ENCODE peak calls at places on chromosomes 16 and 17, in six cellular contexts. S is fibroblast of the aortic adventitia, W is body of pancreas, E is GM12865, N is BJ, B is dorsolateral prefrontal cortex. A is an unnamed sample.
A peak's percentile ranks its signal among the peaks of the same experiment; 100 is the strongest.

GRCh38 chr17:3803308-3803640 is 2.3 kb upstream of the ITGAE start:
- DNase-seq in B (no peak), E (no peak), S (no peak), N (no peak), W (no peak), A (no peak)

GRCh38 chr16:70687172-70687531 is 1.3 kb upstream of the MTSS2 start:
- DNase-seq in S (no peak), W (no peak), B (no peak), N (no peak), E (no peak), A (no peak)

GRCh38 chr16:68732741-68733399 is 4.2 kb upstream of the CDH1 start:
- DNase-seq in B (no peak), E (no peak), S (no peak), W (no peak), N (no peak), A (no peak)

GRCh38 chr16:79825002-79825401 is 224.5 kb upstream of the MAF start:
- DNase-seq in N (no peak), S (no peak), W (no peak), E (no peak), B (no peak), A (no peak)

GRCh38 chr17:46072998-46073397 is 73.9 kb downstream of the STH start:
- DNase-seq in S (peak; percentile 74), E (no peak), N (peak; percentile 49), B (no peak), W (no peak), A (no peak)

GRCh38 chr16:27230562-27230991 is 27.3 kb downstream of the KDM8 start:
- DNase-seq in S (no peak), E (no peak), W (no peak), N (no peak), B (no peak), A (no peak)

GRCh38 chr17:81390436-81391214 is 4.6 kb upstream of the BAHCC1 start:
- DNase-seq in B (no peak), W (no peak), N (no peak), S (no peak), E (no peak), A (no peak)

GRCh38 chr16:72877374-72878028 is 170.4 kb downstream of the ZFHX3 start:
- DNase-seq in N (peak; percentile 85), E (no peak), B (no peak), W (no peak), S (peak; percentile 31), A (peak; percentile 77)

GRCh38 chr17:41710472-41711090 is 1.6 kb upstream of the GAST start:
- DNase-seq in S (peak; percentile 74), N (no peak), E (no peak), W (peak; percentile 59), B (no peak), A (no peak)

GRCh38 chr16:78065344-78065743 is 34.1 kb upstream of the WWOX start:
- DNase-seq in N (no peak), W (no peak), E (no peak), S (no peak), B (no peak), A (no peak)

GRCh38 chr16:23182675-23183485 is at the start of gene SCNN1G:
- DNase-seq in B (no peak), W (no peak), S (no peak), E (peak; percentile 16), N (no peak), A (no peak)
- TF ChIP-seq CTCF in B (peak; percentile 58), W (no peak), S (no peak), E (no peak), N (no peak), A (no peak)

DNA sequence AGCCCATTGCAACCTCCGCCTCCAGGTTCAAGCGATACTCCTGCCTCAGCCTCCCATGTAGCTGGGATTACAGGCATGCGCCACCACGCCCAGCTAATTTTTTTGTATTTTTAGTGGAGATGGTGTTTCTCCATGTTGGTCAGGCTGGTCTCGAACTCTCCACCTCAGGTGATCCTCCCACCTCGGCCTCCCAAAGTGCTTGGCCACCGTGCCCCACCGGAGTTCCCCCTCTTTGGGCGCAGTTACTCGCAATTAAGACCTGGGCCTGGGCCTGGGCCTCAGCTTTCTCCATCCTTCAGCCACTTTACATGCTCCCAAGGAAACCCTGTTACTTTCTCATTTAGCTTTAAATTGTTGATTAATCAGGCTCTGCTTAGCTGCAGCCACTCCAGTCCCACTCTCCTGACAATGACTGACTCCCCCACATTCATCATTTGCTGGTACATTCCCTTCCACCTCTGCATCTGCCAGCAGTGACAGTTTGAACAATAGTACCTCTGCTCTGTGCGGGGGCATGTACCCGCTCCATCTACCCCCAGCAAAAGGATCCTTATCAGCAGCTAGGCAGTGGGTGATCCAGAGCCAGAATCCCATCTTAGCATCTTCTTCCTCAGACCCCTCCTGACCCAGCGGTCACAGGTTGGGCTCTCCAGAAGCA is 47.2 kb upstream of the SLC47A1 start:
- DNase-seq in S (no peak), B (no peak), W (no peak), E (no peak), N (no peak), A (no peak)
- H3K4me3 ChIP-seq in S (no peak overlapping the region), B (no peak overlapping the region), W (no peak overlapping the region), E (no peak overlapping the region), N (no peak overlapping the region), A (no peak overlapping the region)

DNA sequence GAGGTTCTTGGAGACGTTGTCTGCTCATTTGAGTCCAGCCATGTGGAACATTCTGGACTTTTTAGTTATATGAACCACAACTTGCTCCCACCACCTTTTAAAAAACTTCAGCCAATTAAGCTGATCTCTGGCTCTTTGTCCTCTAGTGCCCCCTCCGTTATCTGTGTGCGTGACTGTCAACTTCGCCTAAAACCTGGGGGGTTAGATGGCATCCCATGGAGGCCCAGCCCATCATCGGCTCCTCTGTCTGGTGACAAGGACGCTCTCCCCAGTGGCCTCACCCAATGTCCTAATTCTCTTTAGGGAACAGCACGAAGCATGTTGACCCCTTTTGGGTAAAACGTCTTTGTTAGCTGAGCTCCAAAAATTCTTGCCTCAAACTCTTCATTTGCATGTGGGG is 341.0 kb upstream of the TNRC6C start:
- DNase-seq in W (no peak), E (no peak), N (no peak), B (no peak), S (no peak), A (no peak)
- TF ChIP-seq CTCF in W (no peak), E (no peak), N (no peak), B (no peak), S (no peak), A (no peak)

GRCh38 chr16:4051591-4051990 is 64.7 kb downstream of the ADCY9 start:
- DNase-seq in N (no peak), W (no peak), B (no peak), E (no peak), S (no peak), A (no peak)

GRCh38 chr16:4052801-4053662 is 63.2 kb downstream of the ADCY9 start:
- DNase-seq in B (peak; percentile 51), W (peak; percentile 85), E (no peak), N (peak; percentile 64), S (peak; percentile 24), A (no peak)

GRCh38 chr16:4055748-4056147 is 60.5 kb downstream of the ADCY9 start:
- DNase-seq in W (no peak), S (no peak), E (no peak), B (no peak), N (no peak), A (no peak)

GRCh38 chr16:4052096-4052495 is 64.1 kb downstream of the ADCY9 start:
- DNase-seq in N (no peak), B (no peak), S (no peak), E (no peak), W (no peak), A (no peak)

DNA sequence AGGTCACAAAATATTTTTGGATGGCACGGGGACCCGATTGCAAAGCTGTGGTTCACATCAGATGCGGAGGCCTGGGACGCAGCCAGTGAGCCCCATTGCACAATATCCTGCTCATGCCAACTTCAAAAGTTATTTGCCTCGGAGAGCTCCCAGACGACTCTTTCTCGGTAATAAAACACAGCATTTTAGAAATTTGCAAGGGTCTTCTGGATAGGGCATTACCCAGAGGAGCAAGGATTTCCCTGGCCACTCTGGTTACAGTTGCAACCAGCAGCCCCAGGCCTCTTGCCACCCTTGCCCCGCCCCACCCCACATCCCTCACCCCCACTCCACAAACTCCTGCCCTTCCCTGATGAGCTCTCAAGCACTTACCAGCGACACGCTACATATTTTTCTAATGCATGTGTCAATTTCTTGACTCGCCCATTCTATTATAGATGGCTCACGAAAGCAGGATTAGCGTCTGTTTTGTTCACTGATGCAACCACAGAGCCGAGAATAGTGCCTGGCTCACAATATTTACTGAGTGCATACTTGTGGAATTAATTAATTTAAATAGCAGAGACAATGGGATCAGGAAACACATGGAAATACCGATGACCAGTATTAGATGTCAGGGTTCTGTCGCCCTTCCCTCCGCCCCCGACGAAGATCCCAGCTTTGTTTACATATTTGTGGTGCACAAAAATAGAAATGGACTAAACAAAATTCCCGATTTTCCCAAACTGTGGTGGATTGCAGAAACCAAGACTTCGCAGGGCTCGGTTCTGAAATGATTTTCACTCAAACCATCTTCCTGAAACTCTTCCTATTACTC is 62.4 kb downstream of the ADCY9 start:
- DNase-seq in N (peak; percentile 98), W (peak; percentile 78), S (peak; percentile 81), B (no peak), E (no peak), A (no peak)
- H3K4me3 ChIP-seq in N (peak overlapping the region; percentile 25), W (no peak overlapping the region), S (no peak overlapping the region), B (peak overlapping the region; percentile 28), E (no peak overlapping the region), A (no peak overlapping the region)

GRCh38 chr16:2016407-2016922 is 3.1 kb upstream of the NPW start:
- DNase-seq in E (no peak), S (no peak), N (no peak), B (no peak), W (no peak), A (no peak)
- TF ChIP-seq CTCF in E (peak; percentile 40), S (peak; percentile 47), N (peak; percentile 53), B (peak; percentile 30), W (no peak), A (peak; percentile 59)

DNA sequence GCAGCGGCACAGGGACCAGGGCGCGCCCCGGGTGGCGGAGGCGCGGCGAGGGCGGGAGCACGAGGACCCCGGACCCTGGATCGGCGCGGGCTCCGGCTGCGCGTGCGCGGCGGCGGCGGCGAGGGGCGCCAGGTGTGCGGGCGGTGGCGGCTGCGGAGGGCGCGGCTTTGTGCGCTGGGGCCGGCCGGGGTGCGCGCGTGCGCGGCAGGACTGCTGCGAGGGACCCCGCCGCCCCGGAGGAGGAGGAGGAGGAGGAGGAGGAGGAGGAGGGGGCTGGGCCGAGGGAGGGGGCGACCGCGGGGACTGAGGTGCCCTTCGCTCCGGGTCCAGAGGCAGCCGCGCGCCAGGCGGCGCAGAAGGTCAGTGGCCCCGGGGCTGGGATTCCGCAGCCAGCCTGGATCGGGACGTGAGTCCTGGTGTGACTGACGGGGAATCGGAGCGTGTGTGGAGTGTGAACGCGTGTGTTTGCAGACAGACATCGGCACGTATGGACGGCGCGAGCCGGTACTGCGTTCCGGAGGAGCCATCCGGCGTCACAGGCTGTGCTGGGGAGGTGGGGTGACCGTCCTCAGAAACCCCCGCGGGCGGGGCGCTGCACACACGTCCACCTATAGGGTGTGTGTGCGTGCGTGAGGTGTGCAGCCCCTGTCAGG is 19.5 kb upstream of the RAP1GAP2 start:
- DNase-seq in B (no peak), N (no peak), E (no peak), S (no peak), W (no peak), A (no peak)
- H3K4me3 ChIP-seq in B (peak overlapping the region; percentile 57), N (no peak overlapping the region), E (no peak overlapping the region), S (no peak overlapping the region), W (no peak overlapping the region), A (peak overlapping the region; percentile 25)